ENCODE peak calls at places on chromosomes 13 and 19, in eight cellular contexts. O, H, P, A, F, W, E and D are unnamed samples.

GRCh38 chr13:40581277-40581579 is 85.2 kb downstream of the FOXO1 start:
- DNase-seq in H (no peak), P (no peak), W (no peak), A (no peak), E (no peak), O (no peak), F (no peak), D (no peak)

GRCh38 chr19:33883869-33884519 is 87.3 kb downstream of the KCTD15 start:
- DNase-seq in P (peak), O (no peak), A (no peak), F (peak), E (no peak), H (no peak), W (peak), D (peak)

GRCh38 chr13:19862511-19863313 is 737 bp downstream of the ZMYM5 start:
- DNase-seq in A (peak), W (peak), O (no peak), H (peak), F (peak), P (peak), E (peak), D (peak)

GRCh38 chr19:8146877-8147575 is 2.4 kb downstream of the FBN3 start:
- DNase-seq in E (no peak), F (no peak), A (no peak), W (no peak), O (no peak), P (no peak), H (no peak), D (no peak)

GRCh38 chr13:106867249-106867648 is 299.3 kb upstream of the ARGLU1 start:
- DNase-seq in W (peak), O (no peak), A (no peak), F (no peak), H (no peak), P (no peak), E (no peak), D (peak)

GRCh38 chr13:77876176-77876575 is 42.5 kb downstream of the EDNRB start:
- DNase-seq in H (no peak), P (no peak), W (no peak), E (no peak), O (no peak), F (no peak), A (peak), D (peak)

GRCh38 chr13:40530961-40531360 is 135.5 kb downstream of the FOXO1 start:
- DNase-seq in W (no peak), F (no peak), H (no peak), A (no peak), O (no peak), E (no peak), P (no peak), D (no peak)

GRCh38 chr13:51534075-51534817 is 50.0 kb upstream of the WDFY2 start:
- DNase-seq in O (no peak), P (no peak), F (peak), H (no peak), W (no peak), E (no peak), A (no peak), D (no peak)

GRCh38 chr13:79190932-79191331 is 215.1 kb downstream of the RBM26 start:
- DNase-seq in W (no peak), F (no peak), A (no peak), E (no peak), P (no peak), O (no peak), H (no peak), D (no peak)

GRCh38 chr19:53865523-53865917 is 2.2 kb upstream of the MYADM start:
- DNase-seq in E (no peak), A (peak), W (no peak), H (no peak), O (no peak), P (no peak), F (no peak), D (no peak)
- H3K4me3 ChIP-seq in E (no peak), A (peak), W (no peak), H (peak), O (peak), P (no peak), F (peak), D (peak)

DNA sequence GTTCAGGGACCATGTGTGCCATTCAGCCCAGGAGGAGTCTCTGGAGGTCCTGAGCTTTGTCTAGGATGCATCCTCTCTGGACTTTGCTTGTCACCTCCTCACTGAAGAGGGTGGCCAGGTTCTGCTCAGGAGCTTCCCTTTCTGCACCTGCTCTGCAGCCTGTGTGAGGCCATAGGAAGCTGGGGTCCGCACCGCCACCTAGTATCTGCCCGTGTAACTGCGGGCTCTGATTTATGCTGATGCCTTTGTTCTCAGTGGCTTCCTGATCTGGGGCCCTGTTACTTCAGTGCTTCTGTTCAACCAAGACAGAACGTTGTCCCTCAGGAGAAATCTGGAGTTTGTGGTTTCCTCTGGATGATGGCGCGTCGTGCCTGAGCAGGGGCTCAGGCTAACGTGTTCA is 15.5 kb downstream of the ZNF610 start:
- DNase-seq in W (no peak), F (no peak), P (no peak), O (no peak), E (no peak), A (no peak), H (no peak), D (no peak)
- TF ChIP-seq CTCF in W (peak), F (no peak), P (no peak), O (no peak), E (peak), A (no peak), H (no peak), D (peak)

GRCh38 chr19:40523322-40524047 is 53.2 kb upstream of the SHKBP1 start:
- DNase-seq in W (peak), A (peak), F (peak), H (no peak), O (no peak), P (peak), E (peak), D (peak)
- H3K4me3 ChIP-seq in W (no peak), A (no peak), F (no peak), H (no peak), O (no peak), P (no peak), E (peak), D (no peak)

GRCh38 chr19:41265376-41266153 is 1.4 kb downstream of the HNRNPUL1 start:
- DNase-seq in F (no peak), H (no peak), A (peak), E (peak), P (peak), O (no peak), W (peak), D (peak)

GRCh38 chr19:41261474-41262190 is 2.5 kb upstream of the HNRNPUL1 start:
- DNase-seq in O (no peak), A (no peak), H (no peak), P (peak), E (no peak), F (no peak), W (no peak), D (no peak)

GRCh38 chr19:41263042-41263849 is 926 bp upstream of the HNRNPUL1 start:
- DNase-seq in A (peak), F (peak), E (peak), W (peak), O (peak), H (peak), P (peak), D (peak)

GRCh38 chr19:41263850-41264580 is at the start of gene HNRNPUL1:
- DNase-seq in O (peak), P (peak), W (peak), E (peak), F (peak), A (peak), H (peak), D (peak)

GRCh38 chr19:41264581-41265375 is 606 bp downstream of the HNRNPUL1 start:
- DNase-seq in E (peak), W (peak), F (peak), A (peak), O (no peak), P (peak), H (peak), D (peak)
- TF ChIP-seq CTCF in E (no peak), W (no peak), F (peak), A (no peak), O (no peak), P (no peak), H (no peak), D (no peak)

DNA sequence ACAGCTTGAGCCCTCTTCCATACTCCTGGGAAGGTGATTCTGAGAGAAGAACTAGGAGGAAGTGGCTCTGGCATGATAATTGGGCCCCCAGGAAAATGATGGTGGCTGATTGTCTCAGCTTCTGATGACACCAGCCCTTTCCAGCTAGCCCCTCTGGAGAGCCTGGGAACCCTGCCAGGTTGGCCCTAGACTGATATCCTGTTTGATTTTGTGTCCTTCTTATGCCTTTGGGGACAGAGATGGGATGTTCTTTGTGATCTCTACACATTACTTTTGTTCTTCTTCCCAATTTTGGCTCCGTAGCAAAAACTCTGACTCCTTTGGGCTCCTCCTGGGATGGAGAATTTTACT is 39.7 kb downstream of the ERICH6B start:
- DNase-seq in O (no peak), E (no peak), W (no peak), P (no peak), F (no peak), H (peak), A (no peak), D (no peak)
- H3K4me3 ChIP-seq in O (no peak), E (no peak), W (no peak), P (no peak), F (no peak), H (no peak), A (no peak), D (no peak)

GRCh38 chr19:29259153-29259552 is 46.2 kb upstream of the UQCRFS1 start:
- DNase-seq in F (no peak), E (peak), H (peak), W (no peak), O (no peak), A (peak), P (no peak), D (peak)
- TF ChIP-seq CTCF in F (no peak), E (peak), H (no peak), W (peak), O (no peak), A (peak), P (no peak), D (peak)